ENCODE peak calls at places on chromosomes 5 and 9, in eight cellular contexts. O is SHP77; G is CD8-positive, alpha-beta T cell; Z is fibroblast of lung; D is activated T-helper 1 cell treated with anti-CD3 and anti-CD28 coated beads, Interleukin-12 subunit alpha, Interleukin-12 subunit beta, Interleukin-2, Interleukin-4 antibody, amounts not matched to agents 30 ng/mL and 10 ng/mL and 1 ng/mL, durations not matched to agents 14 hours and 24 hours and 36 hours; S is C1 segment of cervical spinal cord; C is foreskin fibroblast; L is dorsolateral prefrontal cortex. Q is an unnamed sample.

GRCh38 chr9:131273146-131273545 is 3.2 kb downstream of the FAM78A start:
- DNase-seq in L (no peak), Z (no peak), D (no peak), O (no peak), G (peak; percentile 64), C (no peak), S (no peak), Q (peak; percentile 41)

GRCh38 chr9:37134166-37134565 is 13.8 kb downstream of the ZCCHC7 start:
- DNase-seq in C (no peak), Z (no peak), D (no peak), L (no peak), S (no peak), G (no peak), O (no peak), Q (no peak)

GRCh38 chr9:12718482-12719026 is 25.4 kb downstream of the TYRP1 start:
- DNase-seq in Z (peak; percentile 93), D (no peak), O (no peak), G (no peak), S (peak; percentile 3), L (no peak), C (peak; percentile 55), Q (no peak)

GRCh38 chr5:155027993-155028629 is 14.6 kb downstream of the KIF4B start:
- DNase-seq in L (no peak), O (no peak), G (no peak), S (no peak), C (no peak), D (no peak), Z (no peak), Q (no peak)

GRCh38 chr5:147544556-147544955 is 34.7 kb upstream of the DPYSL3 start:
- DNase-seq in S (no peak), L (no peak), Z (no peak), D (no peak), G (no peak), O (no peak), C (no peak), Q (no peak)

GRCh38 chr9:112753725-112754124 is 3.2 kb downstream of the SNX30 start:
- DNase-seq in Z (peak; percentile 95), C (peak; percentile 76), D (no peak), L (no peak), G (no peak), O (no peak), S (no peak), Q (no peak)

GRCh38 chr5:89338935-89339334 is 456.0 kb upstream of the MEF2C start:
- DNase-seq in G (no peak), L (no peak), S (no peak), Z (peak; percentile 73), C (peak; percentile 66), O (no peak), D (no peak), Q (no peak)

GRCh38 chr5:120108586-120109254 is 355.4 kb upstream of the PRR16 start:
- DNase-seq in S (no peak), L (no peak), G (no peak), Z (no peak), O (no peak), C (peak; percentile 32), D (no peak), Q (no peak)

GRCh38 chr9:133960568-133961129 is 31.5 kb downstream of the VAV2 start:
- DNase-seq in O (no peak), L (no peak), C (no peak), Z (no peak), D (no peak), S (no peak), G (no peak), Q (peak; percentile 15)

GRCh38 chr5:153352685-153353219 is 137.7 kb upstream of the GRIA1 start:
- DNase-seq in L (no peak), S (no peak), G (no peak), C (no peak), D (no peak), Z (peak; percentile 46), O (no peak), Q (no peak)

GRCh38 chr5:151483647-151484046 is 36.2 kb downstream of the SLC36A1 start:
- DNase-seq in D (no peak), G (no peak), O (no peak), C (no peak), L (no peak), Z (no peak), S (no peak), Q (no peak)

Q was measured in gastrocnemius medialis.